ENCODE peak calls at places on chromosomes 4 and X, in five cellular contexts. E is G401, J is T-helper 22 cell, K is IMR-90, O is NCI-H187 treated with DMSO at 0.1 percent for 48 hours. A is an unnamed sample.

GRCh38 chr4:7877131-7877530 is 62.5 kb downstream of the AFAP1 start:
- DNase-seq in O (no peak), E (no peak), K (no peak), J (no peak), A (no peak)

GRCh38 chr4:82865592-82865991 is 25.4 kb downstream of the SEC31A start:
- DNase-seq in E (no peak), K (peak), O (no peak), J (no peak), A (no peak)

GRCh38 chr4:62952366-62952765 is 1456.9 kb downstream of the TECRL start:
- DNase-seq in K (no peak), O (no peak), J (no peak), E (no peak), A (no peak)

GRCh38 chr4:109160494-109160893 is 142.0 kb downstream of the COL25A1 start:
- DNase-seq in J (no peak), O (no peak), E (no peak), K (no peak), A (no peak)

GRCh38 chrX:154761977-154762528 is 611 bp upstream of the DKC1 start:
- DNase-seq in O (no peak), J (no peak), K (no peak), E (no peak), A (peak)

GRCh38 chr4:7420661-7421040 is 14.1 kb downstream of the PSAPL1 start:
- DNase-seq in K (no peak), E (no peak), J (no peak), O (no peak), A (no peak)

GRCh38 chr4:57053508-57053907 is 56.7 kb downstream of the IGFBP7 start:
- DNase-seq in J (no peak), E (no peak), K (peak), O (no peak), A (no peak)

GRCh38 chrX:138018145-138018799 is 452.3 kb downstream of the ZIC3 start:
- DNase-seq in O (no peak), E (no peak), K (no peak), J (no peak), A (no peak)

GRCh38 chrX:155993421-155993820 is 4.1 kb upstream of the IL9R start:
- DNase-seq in J (no peak), K (no peak), O (no peak), E (no peak), A (no peak)

GRCh38 chrX:71910526-71911022 is at the start of gene NHSL2:
- DNase-seq in O (no peak), K (peak), J (no peak), E (peak), A (no peak)

GRCh38 chr4:165079476-165079875 is 25.8 kb downstream of the TRIM75 start:
- DNase-seq in E (peak), J (no peak), O (no peak), K (peak), A (no peak)

GRCh38 chr4:40225497-40225896 is 28.7 kb downstream of the RHOH start:
- DNase-seq in J (no peak), K (no peak), E (no peak), O (no peak), A (no peak)

GRCh38 chrX:18557879-18558278 is 114.0 kb downstream of the RS1 start:
- DNase-seq in K (no peak), J (no peak), E (no peak), O (no peak), A (no peak)

GRCh38 chrX:107971636-107972035 is 10.5 kb downstream of the TEX13B start:
- DNase-seq in J (no peak), O (no peak), K (no peak), E (no peak), A (no peak)

GRCh38 chrX:136647969-136648368 is at the start of gene CD40LG:
- DNase-seq in K (no peak), J (no peak), E (no peak), O (no peak), A (peak)